ENCODE peak calls at places on chromosomes 12 and 14, in four cellular contexts. B, V, N and Q are unnamed samples.

GRCh38 chr14:32980178-32980886 is 41.7 kb downstream of the NPAS3 start:
- DNase-seq in N (no peak), B (no peak), V (no peak), Q (no peak)

GRCh38 chr12:66297080-66297479 is 5.2 kb upstream of the HELB start:
- DNase-seq in V (no peak), N (no peak), B (no peak), Q (no peak)

GRCh38 chr12:24044973-24045703 is 95.7 kb upstream of the SOX5 start:
- DNase-seq in N (no peak), V (no peak), B (no peak), Q (no peak)

GRCh38 chr12:22396253-22396652 is 61.7 kb upstream of the ST8SIA1 start:
- DNase-seq in N (no peak), V (no peak), B (no peak), Q (no peak)

GRCh38 chr12:67428431-67428830 is 159.3 kb downstream of the CAND1 start:
- DNase-seq in N (no peak), B (no peak), V (no peak), Q (no peak)

GRCh38 chr12:27382126-27382795 is 49.6 kb downstream of the BMAL2 start:
- DNase-seq in B (no peak), V (no peak), N (peak; percentile 25), Q (no peak)

GRCh38 chr12:9798008-9798619 is 29.2 kb upstream of the KLRF1 start:
- DNase-seq in N (peak; percentile 51), V (no peak), B (no peak), Q (no peak)

GRCh38 chr12:104177663-104178501 is 37.7 kb upstream of the TXNRD1 start:
- DNase-seq in V (peak; percentile 32), N (peak; percentile 89), B (peak; percentile 97), Q (peak; percentile 89)

GRCh38 chr12:106815741-106816140 is 41.3 kb downstream of the RIC8B start:
- DNase-seq in V (no peak), B (no peak), N (no peak), Q (no peak)

DNA sequence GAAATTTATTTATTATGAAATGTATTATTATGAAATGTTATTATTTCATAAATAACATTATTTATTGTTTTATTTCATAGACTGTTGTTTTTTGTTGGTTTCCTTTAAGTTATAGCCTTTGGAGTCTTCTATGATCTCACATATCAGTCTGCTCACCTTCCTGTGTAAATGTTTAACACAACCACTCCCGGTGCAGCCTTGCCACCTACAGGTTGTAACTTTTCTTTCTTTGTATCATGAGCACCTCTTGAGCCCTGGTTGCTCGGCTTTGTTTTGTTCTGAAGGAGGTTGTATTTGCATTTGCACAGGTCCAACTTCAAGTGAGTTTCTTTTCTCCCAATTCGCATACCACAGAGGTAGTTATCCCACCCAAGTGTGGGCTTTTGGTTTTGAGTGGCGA is 121.4 kb downstream of the SLC15A4 start:
- DNase-seq in N (no peak), B (no peak), V (no peak), Q (no peak)
- TF ChIP-seq CTCF in N (no peak), B (no peak), V (no peak), Q (no peak)

GRCh38 chr14:45990252-45990651 is 661.3 kb downstream of the RPL10L start:
- DNase-seq in N (no peak), B (no peak), V (no peak), Q (no peak)
- TF ChIP-seq CTCF in N (peak; percentile 39), B (no peak), V (peak; percentile 69), Q (peak; percentile 40)

GRCh38 chr12:42590324-42590934 is 883 bp upstream of the PRICKLE1 start:
- DNase-seq in N (no peak), B (peak; percentile 72), V (no peak), Q (no peak)

GRCh38 chr12:42588308-42588836 is 1.2 kb downstream of the PRICKLE1 start:
- DNase-seq in B (no peak), V (no peak), N (no peak), Q (no peak)

GRCh38 chr12:42589465-42590323 is at the start of gene PRICKLE1:
- DNase-seq in B (peak; percentile 67), V (peak; percentile 79), N (no peak), Q (no peak)

GRCh38 chr12:42587564-42588307 is 1.8 kb downstream of the PRICKLE1 start:
- DNase-seq in V (no peak), B (no peak), N (no peak), Q (no peak)

GRCh38 chr12:42588981-42589464 is 523 bp downstream of the PRICKLE1 start:
- DNase-seq in V (peak; percentile 76), N (no peak), B (peak; percentile 72), Q (no peak)
- TF ChIP-seq CTCF in V (peak; percentile 69), N (peak; percentile 67), B (peak; percentile 51), Q (peak; percentile 66)

GRCh38 chr12:43733687-43734086 is 24.9 kb downstream of the PUS7L start:
- DNase-seq in V (no peak), N (no peak), B (no peak), Q (no peak)
- TF ChIP-seq CTCF in V (no peak), N (peak; percentile 20), B (no peak), Q (peak; percentile 8)

DNA sequence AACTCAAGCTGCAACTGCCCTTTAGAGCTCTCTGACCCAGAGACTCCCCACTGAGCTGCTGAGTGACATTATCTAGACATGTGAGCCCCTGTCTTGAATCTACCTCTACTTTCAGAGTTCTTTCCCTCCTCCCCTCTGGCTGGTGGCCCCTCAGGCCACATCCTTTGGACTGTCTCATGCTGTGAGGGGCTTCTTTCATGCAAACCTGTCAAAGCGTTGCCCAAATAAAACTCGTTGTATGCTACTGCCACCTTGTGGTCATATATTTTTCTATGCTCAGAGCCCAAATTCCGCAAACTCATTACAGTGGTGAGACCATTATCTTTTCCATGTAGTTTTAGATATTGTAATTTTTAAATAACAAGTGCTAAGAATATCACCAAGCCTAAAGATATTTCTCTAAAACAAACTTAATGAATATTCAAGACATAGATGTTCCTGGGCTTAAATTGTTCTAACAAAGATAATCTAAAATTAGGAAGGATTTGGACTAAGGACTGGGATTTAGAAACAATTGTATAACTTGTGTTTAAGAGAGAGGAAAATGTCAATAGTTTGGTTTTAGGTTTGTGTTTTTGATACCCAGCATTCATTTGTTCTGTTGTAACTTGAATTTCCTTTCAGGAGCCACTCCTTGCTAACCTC is 338.0 kb downstream of the AACS start:
- DNase-seq in N (no peak), V (no peak), B (no peak), Q (no peak)
- TF ChIP-seq CTCF in N (peak; percentile 62), V (peak; percentile 82), B (no peak), Q (peak; percentile 45)

GRCh38 chr12:6998708-6999451 is 19.4 kb downstream of the LPCAT3 start:
- DNase-seq in N (peak; percentile 50), V (no peak), B (no peak), Q (no peak)
- TF ChIP-seq CTCF in N (no peak), V (no peak), B (no peak), Q (no peak)